ENCODE peak calls at places on chromosomes 7 and 10, in nine cellular contexts. J, P, K, V, H, N, Q, R and L are unnamed samples.

GRCh38 chr7:96331233-96331632 is 9.3 kb upstream of the SLC25A13 start:
- DNase-seq in R (no peak), Q (no peak), N (no peak), V (peak; percentile 79), K (no peak), H (no peak), P (no peak), J (no peak), L (no peak)

GRCh38 chr10:92837462-92837861 is 10.9 kb upstream of the EXOC6 start:
- DNase-seq in Q (no peak), H (no peak), K (no peak), P (no peak), V (no peak), R (no peak), N (no peak), J (no peak), L (no peak)

GRCh38 chr7:25835191-25835590 is 316.8 kb upstream of the NFE2L3 start:
- DNase-seq in R (peak; percentile 46), V (no peak), N (no peak), P (peak; percentile 24), H (no peak), Q (peak; percentile 70), J (no peak), K (no peak), L (no peak)

GRCh38 chr10:58266826-58267712 is 625 bp downstream of the IPMK start:
- DNase-seq in N (peak; percentile 79), R (no peak), P (peak; percentile 62), H (peak; percentile 69), V (peak; percentile 60), K (no peak), J (peak; percentile 64), Q (no peak), L (no peak)

GRCh38 chr7:30975257-30975899 is 11.6 kb downstream of the GHRHR start:
- DNase-seq in P (no peak), R (no peak), J (no peak), N (no peak), K (no peak), H (no peak), Q (no peak), V (no peak), L (no peak)

GRCh38 chr10:72097448-72098300 is 9.3 kb upstream of the SPOCK2 start:
- DNase-seq in H (no peak), V (peak; percentile 90), Q (peak; percentile 59), N (no peak), R (peak; percentile 52), P (peak; percentile 59), K (peak; percentile 92), J (no peak), L (peak; percentile 80)

GRCh38 chr7:112970771-112971170 is 115.9 kb downstream of the GPR85 start:
- DNase-seq in V (peak; percentile 11), J (no peak), N (no peak), K (no peak), H (no peak), Q (no peak), R (no peak), P (no peak), L (no peak)

GRCh38 chr7:55129409-55130078 is 110.7 kb downstream of the EGFR start:
- DNase-seq in N (no peak), V (peak; percentile 90), J (no peak), K (no peak), P (peak; percentile 77), R (no peak), H (no peak), Q (no peak), L (no peak)

GRCh38 chr10:3741688-3742461 is 43.1 kb downstream of the KLF6 start:
- DNase-seq in P (no peak), R (no peak), K (no peak), J (no peak), H (no peak), V (no peak), Q (no peak), N (no peak), L (no peak)

GRCh38 chr7:50774299-50774698 is 8.4 kb downstream of the GRB10 start:
- DNase-seq in R (no peak), Q (no peak), J (no peak), N (no peak), H (no peak), P (no peak), V (no peak), K (no peak), L (no peak)

GRCh38 chr7:134703241-134703594 is 56.6 kb downstream of the BPGM start:
- DNase-seq in R (no peak), J (no peak), H (no peak), K (no peak), N (no peak), V (no peak), P (no peak), Q (no peak), L (no peak)

GRCh38 chr10:14838582-14839304 is 637 bp downstream of the HSPA14 start:
- DNase-seq in H (peak; percentile 83), J (peak; percentile 84), R (no peak), V (no peak), K (no peak), N (peak; percentile 22), Q (no peak), P (peak; percentile 17), L (no peak)

GRCh38 chr10:101767600-101767945 is 8.3 kb downstream of the FGF8 start:
- DNase-seq in H (no peak), K (no peak), J (peak; percentile 18), Q (no peak), P (no peak), R (no peak), V (no peak), N (no peak), L (no peak)

GRCh38 chr7:140541513-140542192 is 62.3 kb upstream of the MKRN1 start:
- DNase-seq in P (peak; percentile 87), H (peak; percentile 76), K (peak; percentile 88), R (no peak), Q (peak; percentile 71), J (peak; percentile 91), V (peak; percentile 87), N (no peak), L (peak; percentile 69)

GRCh38 chr7:73555411-73555982 is 2.0 kb downstream of the BCL7B start:
- DNase-seq in H (no peak), N (no peak), P (no peak), V (no peak), J (no peak), K (no peak), Q (no peak), R (no peak), L (no peak)

GRCh38 chr10:102384606-102385429 is 10.7 kb upstream of the NFKB2 start:
- DNase-seq in K (peak; percentile 26), V (no peak), R (no peak), P (no peak), N (peak; percentile 61), H (no peak), J (no peak), Q (no peak), L (no peak)

DNA sequence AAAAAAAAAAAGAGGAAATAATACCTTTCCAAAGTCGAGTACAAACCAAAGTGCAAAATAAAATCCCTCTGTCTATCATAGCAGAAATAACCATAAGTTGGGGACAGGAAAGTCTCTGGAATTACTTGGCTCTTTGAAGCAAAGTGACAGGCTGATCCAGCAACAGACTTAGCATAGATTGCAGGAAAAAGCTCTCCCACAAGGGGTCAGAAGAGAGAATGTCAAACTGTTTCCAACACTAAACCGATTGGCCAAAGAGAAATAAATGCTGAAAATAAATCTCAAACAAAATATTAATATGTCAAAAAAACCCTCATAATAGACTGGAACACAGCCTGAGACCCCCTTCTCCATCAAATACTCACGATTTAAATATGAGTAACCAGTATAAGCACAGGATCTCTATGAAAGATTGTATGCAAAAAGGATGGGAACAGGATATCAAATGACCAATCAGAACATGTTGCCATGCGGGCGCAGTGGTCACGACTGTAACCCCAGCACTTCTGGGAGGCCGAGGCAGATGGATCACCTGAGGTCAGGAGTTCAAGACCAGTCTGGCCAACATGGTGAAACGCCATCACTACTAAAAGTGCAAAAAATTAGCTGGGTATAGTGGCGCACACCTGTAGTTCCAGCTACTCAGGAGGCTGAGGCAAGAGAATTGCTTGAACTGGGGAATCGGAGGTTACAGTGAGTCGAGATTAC is 1000.7 kb upstream of the LRRN3 start:
- DNase-seq in N (no peak), Q (no peak), V (peak; percentile 64), J (peak; percentile 14), R (no peak), P (peak; percentile 32), H (peak; percentile 15), K (no peak), L (no peak)
- H3K4me3 ChIP-seq in N (no peak overlapping the region), Q (no peak overlapping the region), V (no peak overlapping the region), J (no peak overlapping the region), R (no peak overlapping the region), P (no peak overlapping the region), H (no peak overlapping the region), K (no peak overlapping the region), L (no peak overlapping the region)

DNA sequence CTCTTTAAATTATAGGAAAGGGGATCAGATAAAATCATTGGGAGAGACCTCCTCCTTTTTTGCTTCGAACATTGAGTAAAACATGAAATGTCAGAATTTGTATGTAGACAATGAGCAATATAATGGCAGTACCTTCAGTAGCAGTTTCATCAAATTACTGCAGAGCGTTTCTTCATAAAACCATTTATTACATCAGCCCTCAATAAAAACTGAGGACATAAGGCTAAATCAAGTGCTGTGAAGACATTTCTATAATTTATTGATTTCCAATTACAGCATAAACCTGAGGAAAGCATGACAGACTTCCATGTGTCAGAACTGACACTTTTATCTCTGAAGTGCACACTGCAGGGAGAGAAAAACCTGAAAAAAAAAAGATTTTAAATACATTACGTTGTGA is 172.6 kb upstream of the ZNF804B start:
- DNase-seq in J (no peak), K (no peak), R (no peak), N (no peak), V (no peak), P (no peak), Q (no peak), H (no peak), L (no peak)
- H3K4me3 ChIP-seq in J (no peak overlapping the region), K (no peak overlapping the region), R (no peak overlapping the region), N (no peak overlapping the region), V (no peak overlapping the region), P (no peak overlapping the region), Q (no peak overlapping the region), H (no peak overlapping the region), L (no peak overlapping the region)

DNA sequence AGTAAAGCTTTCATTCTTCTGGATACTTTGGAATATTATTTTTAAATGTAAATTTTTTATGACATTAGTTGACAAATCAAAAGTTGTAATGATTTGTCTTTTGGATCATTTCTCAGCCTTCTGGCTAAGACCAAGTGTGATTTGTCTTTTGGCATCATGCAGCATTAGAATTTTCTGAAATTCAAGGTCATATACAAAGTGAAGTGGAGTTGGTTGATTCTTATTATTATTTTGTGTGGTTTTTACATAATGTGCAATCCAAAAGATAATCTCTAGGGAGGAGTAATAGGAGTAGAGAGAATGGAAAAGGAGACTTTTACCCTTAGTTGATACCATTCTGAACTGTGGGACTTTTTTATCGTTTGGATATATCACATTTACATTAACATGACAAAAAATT is 24.2 kb upstream of the SEPTIN7 start:
- DNase-seq in J (no peak), P (no peak), Q (no peak), K (no peak), H (no peak), V (no peak), R (no peak), N (no peak), L (no peak)
- H3K4me3 ChIP-seq in J (no peak overlapping the region), P (no peak overlapping the region), Q (no peak overlapping the region), K (no peak overlapping the region), H (no peak overlapping the region), V (no peak overlapping the region), R (no peak overlapping the region), N (no peak overlapping the region), L (no peak overlapping the region)

DNA sequence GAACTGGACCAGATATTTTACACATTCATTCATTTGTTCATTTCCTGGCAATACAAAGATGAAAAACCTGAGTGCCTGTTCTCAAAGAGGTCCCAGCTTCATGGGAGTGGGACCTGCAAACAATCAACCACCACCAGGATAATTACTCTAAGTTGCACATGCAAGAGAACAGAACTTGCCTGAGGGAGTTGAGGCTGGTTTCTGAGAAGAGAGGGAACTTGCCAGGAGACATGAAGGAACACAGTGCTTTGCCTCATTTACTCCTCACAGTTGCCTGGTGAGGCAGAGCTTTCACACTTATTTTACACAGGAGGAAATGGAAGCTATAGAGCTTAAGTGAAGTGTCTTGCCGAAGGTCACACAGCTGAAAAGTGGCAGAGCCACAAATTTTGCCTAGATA is 170.1 kb downstream of the SORCS3 start:
- DNase-seq in J (no peak), H (no peak), N (no peak), Q (no peak), P (no peak), K (no peak), R (no peak), V (no peak), L (no peak)
- H3K4me3 ChIP-seq in J (no peak overlapping the region), H (no peak overlapping the region), N (no peak overlapping the region), Q (no peak overlapping the region), P (no peak overlapping the region), K (no peak overlapping the region), R (no peak overlapping the region), V (no peak overlapping the region), L (no peak overlapping the region)